ENCODE peak calls at places on chromosomes 4 and X, in seven cellular contexts. W is stromal cell of bone marrow, J is AG08395, N is bronchial epithelial cell, B is midbrain, U is kidney epithelial cell, Y is GM23248. P is an unnamed sample.

GRCh38 chr4:187417761-187418160 is 577.8 kb upstream of the ZFP42 start:
- DNase-seq in W (no peak), J (no peak), N (peak), B (no peak), U (no peak), Y (no peak), P (no peak)

GRCh38 chr4:67292045-67292444 is 253.3 kb downstream of the CENPC start:
- DNase-seq in W (no peak), J (no peak), N (peak), B (no peak), U (no peak), Y (no peak), P (no peak)

GRCh38 chr4:187183351-187183750 is 459.7 kb upstream of the FAT1 start:
- DNase-seq in W (no peak), J (no peak), N (no peak), B (no peak), U (peak), Y (no peak), P (no peak)

GRCh38 chrX:39726810-39727209 is 370.9 kb downstream of the BCOR start:
- DNase-seq in W (no peak), J (peak), N (no peak), B (no peak), U (no peak), Y (peak), P (no peak)

GRCh38 chr4:188145626-188146025 is 6.4 kb downstream of the TRIML1 start:
- DNase-seq in W (no peak), J (no peak), N (no peak), B (no peak), U (no peak), Y (no peak), P (no peak)

GRCh38 chr4:123408471-123409084 is 12.0 kb downstream of the SPRY1 start:
- DNase-seq in W (no peak), J (no peak), N (no peak), B (no peak), U (no peak), Y (no peak), P (no peak)

GRCh38 chr4:153530284-153530995 is 64.3 kb downstream of the TMEM131L start:
- DNase-seq in W (no peak), J (no peak), N (no peak), B (no peak), U (no peak), Y (no peak), P (no peak)

GRCh38 chr4:42262701-42263490 is 110.4 kb upstream of the BEND4 start:
- DNase-seq in W (no peak), J (no peak), N (no peak), B (no peak), U (no peak), Y (no peak), P (no peak)

GRCh38 chr4:112813790-112814189 is 176.8 kb downstream of the LARP7 start:
- DNase-seq in W (peak), J (peak), N (peak), B (peak), U (peak), Y (peak), P (no peak)

GRCh38 chrX:26411045-26411444 is 195.1 kb downstream of the MAGEB5 start:
- DNase-seq in W (no peak), J (no peak), N (peak), B (no peak), U (no peak), Y (no peak), P (no peak)

GRCh38 chr4:140851032-140851636 is 94.9 kb upstream of the TBC1D9 start:
- DNase-seq in W (peak), J (peak), N (peak), B (peak), U (peak), Y (peak), P (peak)

GRCh38 chrX:69289839-69290123 is 124.5 kb upstream of the PJA1 start:
- DNase-seq in W (no peak), J (no peak), N (no peak), B (no peak), U (no peak), Y (no peak), P (no peak)

GRCh38 chrX:110182865-110183264 is 135.0 kb downstream of the AMMECR1 start:
- DNase-seq in W (no peak), J (no peak), N (no peak), B (no peak), U (no peak), Y (peak), P (no peak)